ENCODE peak calls at places on chromosomes 11 and 22, in four cellular contexts. Q, V, X and L are unnamed samples.

GRCh38 chr11:46369458-46370152 is 11.9 kb upstream of the MDK start:
- DNase-seq in Q (peak), V (peak), X (peak), L (peak)

GRCh38 chr22:43399338-43399979 is 12.4 kb upstream of the MPPED1 start:
- DNase-seq in Q (no peak), V (no peak), X (peak), L (no peak)

GRCh38 chr11:122756417-122756816 is 81.9 kb upstream of the CRTAM start:
- DNase-seq in Q (no peak), V (no peak), X (peak), L (peak)

GRCh38 chr11:102994101-102994500 is 38.6 kb upstream of the MMP13 start:
- DNase-seq in Q (peak), V (no peak), X (no peak), L (no peak)

GRCh38 chr11:73331138-73331916 is 23.3 kb downstream of the ARHGEF17 start:
- DNase-seq in Q (no peak), V (no peak), X (no peak), L (no peak)

GRCh38 chr11:94933225-94934130 is 39.9 kb downstream of the CWC15 start:
- DNase-seq in Q (peak), V (peak), X (no peak), L (no peak)

GRCh38 chr11:30008946-30009525 is 7.8 kb downstream of the KCNA4 start:
- DNase-seq in Q (no peak), V (no peak), X (no peak), L (no peak)

GRCh38 chr11:32052218-32052617 is 38.7 kb upstream of the RCN1 start:
- DNase-seq in Q (peak), V (peak), X (peak), L (peak)

GRCh38 chr11:120168960-120169681 is 31.2 kb upstream of the TRIM29 start:
- DNase-seq in Q (peak), V (peak), X (peak), L (peak)

GRCh38 chr22:45329536-45329936 is 19.8 kb downstream of the FAM118A start:
- DNase-seq in Q (peak), V (no peak), X (no peak), L (no peak)

GRCh38 chr22:42873361-42873760 is 16.3 kb upstream of the ARFGAP3 start:
- DNase-seq in Q (no peak), V (no peak), X (no peak), L (no peak)

GRCh38 chr11:121418625-121419114 is 33.4 kb upstream of the SORL1 start:
- DNase-seq in Q (no peak), V (peak), X (no peak), L (peak)

GRCh38 chr11:118618115-118618990 is 10.9 kb downstream of the PHLDB1 start:
- DNase-seq in Q (peak), V (peak), X (no peak), L (no peak)

GRCh38 chr11:46682773-46683752 is 17.4 kb downstream of the ARHGAP1 start:
- DNase-seq in Q (no peak), V (no peak), X (no peak), L (no peak)

GRCh38 chr11:10503777-10504176 is 37.2 kb downstream of the RNF141 start:
- DNase-seq in Q (no peak), V (no peak), X (no peak), L (no peak)

GRCh38 chr11:77126861-77127673 is 979 bp upstream of the MYO7A start:
- DNase-seq in Q (no peak), V (peak), X (peak), L (peak)

GRCh38 chr22:32466496-32466895 is 2.2 kb upstream of the BPIFC start:
- DNase-seq in Q (no peak), V (no peak), X (no peak), L (no peak)

GRCh38 chr22:24550028-24550901 is 4.7 kb downstream of the GUCD1 start:
- DNase-seq in Q (no peak), V (no peak), X (no peak), L (no peak)

GRCh38 chr11:113666584-113666983 is 39.5 kb downstream of the TMPRSS5 start:
- DNase-seq in Q (no peak), V (no peak), X (no peak), L (no peak)

GRCh38 chr11:57770793-57771192 is 9.2 kb downstream of the CTNND1 start:
- DNase-seq in Q (no peak), V (no peak), X (no peak), L (no peak)

GRCh38 chr11:44176541-44177213 is 81.2 kb downstream of the EXT2 start:
- DNase-seq in Q (no peak), V (no peak), X (no peak), L (no peak)

GRCh38 chr11:34632105-34632780 is 11.3 kb downstream of the EHF start:
- DNase-seq in Q (peak), V (no peak), X (no peak), L (no peak)

GRCh38 chr22:37244922-37245722 is 1.1 kb upstream of the RAC2 start:
- DNase-seq in Q (no peak), V (no peak), X (peak), L (no peak)

GRCh38 chr11:122852071-122852831 is 14.0 kb downstream of the CRTAM start:
- DNase-seq in Q (peak), V (no peak), X (no peak), L (no peak)

GRCh38 chr11:33320814-33321330 is 63.7 kb downstream of the HIPK3 start:
- DNase-seq in Q (no peak), V (no peak), X (no peak), L (no peak)

GRCh38 chr22:50102946-50103345 is 13.1 kb downstream of the MOV10L1 start:
- DNase-seq in Q (no peak), V (no peak), X (no peak), L (no peak)

GRCh38 chr11:60924906-60925684 is 835 bp downstream of the TMEM132A start:
- DNase-seq in Q (no peak), V (no peak), X (no peak), L (no peak)

GRCh38 chr11:110529043-110529442 is 99.3 kb downstream of the FDX1 start:
- DNase-seq in Q (peak), V (no peak), X (peak), L (no peak)

GRCh38 chr11:2768471-2769408 is 68.9 kb upstream of the KCNQ1OT1 start:
- DNase-seq in Q (peak), V (no peak), X (no peak), L (no peak)

GRCh38 chr11:26820739-26821138 is 98.9 kb upstream of the SLC5A12 start:
- DNase-seq in Q (peak), V (no peak), X (no peak), L (no peak)

GRCh38 chr11:57336111-57336666 is 497 bp upstream of the SSRP1 start:
- DNase-seq in Q (no peak), V (no peak), X (no peak), L (no peak)

GRCh38 chr22:19536564-19536963 is 12.4 kb upstream of the CLDN5 start:
- DNase-seq in Q (no peak), V (no peak), X (no peak), L (no peak)

GRCh38 chr22:44542561-44543222 is 44.7 kb upstream of the RTL6 start:
- DNase-seq in Q (no peak), V (no peak), X (no peak), L (peak)

GRCh38 chr11:121807051-121807450 is 309.0 kb downstream of the BLID start:
- DNase-seq in Q (no peak), V (no peak), X (no peak), L (no peak)

GRCh38 chr22:48599346-48599745 is 1228.3 kb downstream of the BRD1 start:
- DNase-seq in Q (no peak), V (no peak), X (no peak), L (no peak)

GRCh38 chr11:2661173-2662023 is 38.4 kb downstream of the KCNQ1OT1 start:
- DNase-seq in Q (no peak), V (no peak), X (no peak), L (no peak)

GRCh38 chr11:6232899-6233298 is 1.5 kb downstream of the FHIP1B start:
- DNase-seq in Q (no peak), V (no peak), X (no peak), L (no peak)
- H3K4me3 ChIP-seq in Q (peak), V (no peak), X (no peak), L (no peak)

GRCh38 chr11:91981995-91982394 is 242.6 kb upstream of the FAT3 start:
- DNase-seq in Q (peak), V (peak), X (no peak), L (no peak)
- H3K4me3 ChIP-seq in Q (no peak), V (no peak), X (no peak), L (no peak)

DNA sequence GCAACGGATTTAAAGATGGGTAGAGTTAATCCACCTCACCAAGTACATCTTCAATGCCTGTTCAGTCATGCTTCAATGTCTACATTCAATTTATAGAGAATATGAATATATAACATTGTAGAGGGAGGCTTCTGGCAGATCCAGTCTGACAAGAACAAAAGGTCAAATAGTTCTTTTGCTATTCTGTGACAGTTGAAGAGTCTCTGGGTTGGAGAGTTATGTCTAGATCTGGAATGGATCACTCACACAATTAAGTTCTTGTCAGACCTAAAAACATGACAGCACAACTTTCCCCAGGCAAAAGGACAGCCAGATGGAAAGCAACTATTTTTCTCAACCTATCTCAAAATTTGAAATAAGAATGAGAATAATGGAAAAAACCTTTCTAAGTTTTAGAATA is 15.3 kb upstream of the GAB2 start:
- DNase-seq in Q (no peak), V (no peak), X (no peak), L (no peak)
- H3K4me3 ChIP-seq in Q (no peak), V (no peak), X (no peak), L (no peak)

GRCh38 chr11:9461068-9461759 is 402 bp downstream of the ZNF143 start:
- DNase-seq in Q (peak), V (peak), X (peak), L (peak)
- H3K4me3 ChIP-seq in Q (peak), V (peak), X (peak), L (peak)

DNA sequence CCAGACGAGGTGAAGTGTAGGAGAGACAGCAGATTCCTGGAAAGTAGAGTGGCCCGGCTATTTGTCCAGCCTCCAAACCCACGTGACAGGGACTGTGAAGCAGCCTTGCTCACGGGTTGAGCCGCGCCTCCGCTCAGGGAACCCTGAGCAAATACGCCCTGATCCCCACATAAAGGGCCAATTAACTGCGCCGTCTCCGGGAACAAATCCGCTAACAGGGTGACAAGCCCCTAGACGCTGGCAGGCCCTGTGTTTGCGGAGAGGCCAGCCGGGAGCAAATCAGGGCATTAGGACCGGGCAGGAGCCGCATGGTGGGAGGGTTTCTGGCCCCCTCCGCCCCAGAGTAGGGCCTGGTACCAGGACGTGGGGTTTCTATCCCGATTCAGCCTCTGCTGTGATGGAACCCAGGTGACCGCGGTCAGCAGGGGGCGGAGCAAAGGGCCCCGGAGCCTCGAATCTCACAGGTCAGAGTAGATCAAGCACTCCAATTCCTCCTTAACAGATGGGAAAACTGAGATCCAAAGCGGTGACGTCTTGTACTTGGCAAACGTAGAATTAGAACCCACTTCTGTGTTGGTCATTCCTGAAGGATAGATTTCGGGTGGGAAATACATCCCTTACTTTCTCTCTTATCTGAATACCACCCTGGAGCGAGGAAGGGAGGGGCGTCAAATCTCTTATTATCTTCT is 2.0 kb upstream of the ROBO3 start:
- DNase-seq in Q (peak), V (peak), X (no peak), L (no peak)
- H3K4me3 ChIP-seq in Q (peak), V (peak), X (no peak), L (no peak)

GRCh38 chr22:46536559-46537220 is 730 bp downstream of the CELSR1 start:
- DNase-seq in Q (no peak), V (no peak), X (no peak), L (no peak)

GRCh38 chr22:46537946-46538815 is 761 bp upstream of the CELSR1 start:
- DNase-seq in Q (peak), V (no peak), X (no peak), L (no peak)

GRCh38 chr22:46538816-46539163 is 1.4 kb upstream of the CELSR1 start:
- DNase-seq in Q (peak), V (no peak), X (no peak), L (no peak)

GRCh38 chr22:46535876-46536558 is 1.4 kb downstream of the CELSR1 start:
- DNase-seq in Q (no peak), V (no peak), X (no peak), L (no peak)

GRCh38 chr22:46537221-46537945 is at the start of gene CELSR1:
- DNase-seq in Q (no peak), V (no peak), X (no peak), L (peak)
- H3K4me3 ChIP-seq in Q (peak), V (peak), X (no peak), L (peak)

GRCh38 chr22:21650823-21651520 is 8.9 kb downstream of the SDF2L1 start:
- DNase-seq in Q (no peak), V (no peak), X (no peak), L (no peak)
- H3K4me3 ChIP-seq in Q (peak), V (no peak), X (peak), L (peak)

GRCh38 chr11:70078095-70078795 is at the start of gene ANO1:
- DNase-seq in Q (no peak), V (no peak), X (no peak), L (no peak)

GRCh38 chr11:70076461-70076931 is 1.6 kb upstream of the ANO1 start:
- DNase-seq in Q (no peak), V (no peak), X (no peak), L (no peak)

GRCh38 chr11:70078796-70079616 is 889 bp downstream of the ANO1 start:
- DNase-seq in Q (no peak), V (no peak), X (no peak), L (no peak)

GRCh38 chr11:70075836-70076235 is 2.3 kb upstream of the ANO1 start:
- DNase-seq in Q (no peak), V (no peak), X (no peak), L (no peak)

GRCh38 chr11:70077411-70078094 is 564 bp upstream of the ANO1 start:
- DNase-seq in Q (no peak), V (no peak), X (no peak), L (no peak)
- H3K4me3 ChIP-seq in Q (no peak), V (peak), X (no peak), L (no peak)

DNA sequence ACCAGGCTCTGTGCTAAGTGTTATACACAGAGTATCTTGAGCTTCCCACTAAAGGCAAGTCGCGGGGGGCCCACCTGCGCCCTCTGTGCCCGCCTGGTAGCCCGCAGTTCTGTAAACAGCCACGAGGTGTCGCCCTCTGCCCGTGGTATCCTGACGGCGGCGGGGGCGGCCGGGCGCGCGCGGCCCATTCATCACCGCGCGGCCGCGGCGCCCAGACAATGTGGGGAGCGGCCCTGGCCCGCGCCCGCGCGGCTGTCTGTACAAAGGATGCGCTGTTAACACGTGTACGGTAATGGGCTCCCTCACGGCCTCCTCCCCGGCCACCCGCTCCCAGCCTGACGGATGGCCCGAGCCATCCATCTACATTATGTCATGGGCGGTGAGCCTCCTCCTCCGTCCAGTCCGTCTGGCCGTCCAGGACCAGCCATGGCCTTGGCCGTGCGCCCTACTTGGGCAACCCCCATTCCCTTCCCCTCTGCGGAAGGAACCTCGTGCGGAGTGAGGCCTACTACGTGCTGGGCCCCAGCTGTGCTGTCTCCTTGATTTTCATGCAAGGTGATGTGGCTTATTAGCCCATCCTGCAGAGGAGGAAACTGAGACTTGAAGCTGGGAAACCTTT is 99.4 kb downstream of the MIAT start:
- DNase-seq in Q (peak), V (peak), X (peak), L (no peak)
- H3K4me3 ChIP-seq in Q (peak), V (peak), X (no peak), L (no peak)